ENCODE peak calls at places on chromosome 16, in eight cellular contexts. T is right lobe of liver, Y is HCT116, N is aorta, J is GM23338, Q is PC-3, U is lower lobe of right lung, P is upper lobe of right lung. X is an unnamed sample.

GRCh38 chr16:70694088-70694487 is 8.2 kb upstream of the MTSS2 start:
- ATAC-seq in T (no peak), Y (peak; percentile 77), N (no peak), J (peak; percentile 72), Q (peak; percentile 79), U (no peak), P (no peak), X (peak; percentile 28)

GRCh38 chr16:58548378-58548777 is 33.1 kb downstream of the SETD6 start:
- ATAC-seq in T (no peak), Y (no peak), N (no peak), J (no peak), Q (no peak), U (no peak), P (no peak), X (no peak)

GRCh38 chr16:49590166-49590871 is 216.7 kb downstream of the C16orf78 start:
- ATAC-seq in T (no peak), Y (no peak), N (no peak), J (no peak), Q (no peak), U (no peak), P (no peak), X (no peak)

GRCh38 chr16:8537691-8538342 is 52.5 kb downstream of the TMEM114 start:
- ATAC-seq in T (peak; percentile 89), Y (no peak), N (no peak), J (no peak), Q (no peak), U (no peak), P (no peak), X (no peak)

GRCh38 chr16:53417011-53417410 is 17.3 kb upstream of the RBL2 start:
- ATAC-seq in T (no peak), Y (no peak), N (no peak), J (peak; percentile 38), Q (no peak), U (peak; percentile 39), P (peak; percentile 83), X (no peak)

GRCh38 chr16:49282690-49283375 is 1.2 kb upstream of the CBLN1 start:
- ATAC-seq in T (peak; percentile 51), Y (no peak), N (no peak), J (peak; percentile 30), Q (no peak), U (no peak), P (no peak), X (no peak)

GRCh38 chr16:68802190-68802589 is 41.1 kb upstream of the TANGO6 start:
- ATAC-seq in T (no peak), Y (no peak), N (no peak), J (no peak), Q (peak; percentile 49), U (peak; percentile 15), P (peak; percentile 45), X (no peak)

GRCh38 chr16:27431773-27432599 is 30.0 kb downstream of the IL21R start:
- ATAC-seq in T (no peak), Y (no peak), N (no peak), J (no peak), Q (no peak), U (no peak), P (no peak), X (no peak)

GRCh38 chr16:70700101-70701020 is 14.5 kb upstream of the MTSS2 start:
- ATAC-seq in T (peak; percentile 76), Y (no peak), N (peak; percentile 72), J (no peak), Q (no peak), U (no peak), P (peak; percentile 3), X (no peak)

GRCh38 chr16:79618041-79618711 is 17.6 kb upstream of the MAF start:
- ATAC-seq in T (no peak), Y (no peak), N (no peak), J (no peak), Q (no peak), U (no peak), P (no peak), X (no peak)

GRCh38 chr16:7304932-7305331 is 27.7 kb upstream of the RBFOX1 start:
- ATAC-seq in T (no peak), Y (no peak), N (no peak), J (no peak), Q (no peak), U (no peak), P (no peak), X (no peak)

GRCh38 chr16:78992001-78992400 is 608.5 kb downstream of the MAF start:
- ATAC-seq in T (no peak), Y (no peak), N (no peak), J (no peak), Q (no peak), U (no peak), P (no peak), X (no peak)

GRCh38 chr16:22380529-22380928 is 6.1 kb upstream of the CDR2 start:
- ATAC-seq in T (no peak), Y (no peak), N (no peak), J (no peak), Q (no peak), U (no peak), P (no peak), X (no peak)

GRCh38 chr16:17318200-17318599 is 152.6 kb downstream of the XYLT1 start:
- ATAC-seq in T (peak; percentile 17), Y (no peak), N (no peak), J (peak; percentile 52), Q (no peak), U (peak; percentile 64), P (peak; percentile 76), X (no peak)

GRCh38 chr16:50389900-50390896 is 21.4 kb upstream of the BRD7 start:
- ATAC-seq in T (no peak), Y (no peak), N (no peak), J (peak; percentile 36), Q (no peak), U (peak; percentile 15), P (no peak), X (no peak)

GRCh38 chr16:55443855-55444254 is 35.1 kb upstream of the MMP2 start:
- ATAC-seq in T (no peak), Y (no peak), N (no peak), J (no peak), Q (no peak), U (no peak), P (no peak), X (no peak)

GRCh38 chr16:77739493-77739892 is 17.2 kb downstream of the NUDT7 start:
- ATAC-seq in T (no peak), Y (no peak), N (no peak), J (no peak), Q (no peak), U (no peak), P (no peak), X (no peak)

GRCh38 chr16:74094514-74094913 is 202.1 kb upstream of the PSMD7 start:
- ATAC-seq in T (no peak), Y (no peak), N (no peak), J (no peak), Q (no peak), U (peak; percentile 59), P (peak; percentile 90), X (no peak)

GRCh38 chr16:47113130-47113529 is 30.6 kb downstream of the NETO2 start:
- ATAC-seq in T (no peak), Y (no peak), N (no peak), J (no peak), Q (no peak), U (no peak), P (no peak), X (no peak)
- H3K36me3 ChIP-seq in T (no peaks in the 10 kb centered on the region), Y (no peaks in the 10 kb centered on the region), N (no peaks in the 10 kb centered on the region), J (no peaks in the 10 kb centered on the region), Q (peaks cover 6% of the 10 kb centered on the region), U (no peaks in the 10 kb centered on the region), P (no peaks in the 10 kb centered on the region), X (no peaks in the 10 kb centered on the region)

GRCh38 chr16:2472885-2473284 is 1.8 kb downstream of the NTN3 start:
- ATAC-seq in T (no peak), Y (no peak), N (no peak), J (no peak), Q (no peak), U (no peak), P (no peak), X (no peak)

GRCh38 chr16:2472488-2472864 is 1.4 kb downstream of the NTN3 start:
- ATAC-seq in T (no peak), Y (no peak), N (no peak), J (no peak), Q (no peak), U (no peak), P (no peak), X (no peak)

GRCh38 chr16:2473999-2474876 is 689 bp upstream of the TBC1D24 start:
- ATAC-seq in T (peak; percentile 42), Y (peak; percentile 57), N (peak; percentile 63), J (peak; percentile 13), Q (peak; percentile 50), U (peak; percentile 76), P (peak; percentile 73), X (peak; percentile 60)

GRCh38 chr16:2474877-2475412 is at the start of gene TBC1D24:
- ATAC-seq in T (peak; percentile 65), Y (peak; percentile 72), N (peak; percentile 91), J (peak; percentile 50), Q (peak; percentile 70), U (peak; percentile 94), P (peak; percentile 89), X (peak; percentile 92)

GRCh38 chr16:2473425-2473926 is 1.5 kb upstream of the TBC1D24 start:
- ATAC-seq in T (no peak), Y (peak; percentile 18), N (no peak), J (no peak), Q (peak; percentile 1), U (no peak), P (no peak), X (no peak)
- H3K4me3 ChIP-seq in T (peak overlapping the region; percentile 89), Y (peak overlapping the region; percentile 87), N (peak overlapping the region; percentile 32), J (peak overlapping the region; percentile 50), Q (peak overlapping the region; percentile 57), U (peak overlapping the region; percentile 84), P (peak overlapping the region; percentile 37), X (peak overlapping the region; percentile 77)

GRCh38 chr16:88835818-88836217 is 20.9 kb downstream of the GALNS start:
- ATAC-seq in T (no peak), Y (no peak), N (no peak), J (no peak), Q (no peak), U (no peak), P (no peak), X (no peak)
- H3K36me3 ChIP-seq in T (peaks cover 8% of the 10 kb centered on the region), Y (no peaks in the 10 kb centered on the region), N (peaks cover 2% of the 10 kb centered on the region), J (no peaks in the 10 kb centered on the region), Q (no peaks in the 10 kb centered on the region), U (peaks cover 38% of the 10 kb centered on the region), P (peaks cover 20% of the 10 kb centered on the region), X (no peaks in the 10 kb centered on the region)

GRCh38 chr16:30096862-30097563 is 1.0 kb upstream of the YPEL3 start:
- ATAC-seq in T (no peak), Y (no peak), N (no peak), J (no peak), Q (no peak), U (no peak), P (no peak), X (no peak)
- H3K4me3 ChIP-seq in T (peak overlapping the region; percentile 63), Y (no peak overlapping the region), N (no peak overlapping the region), J (peak overlapping the region; percentile 54), Q (no peak overlapping the region), U (peak overlapping the region; percentile 86), P (peak overlapping the region; percentile 84), X (peak overlapping the region; percentile 30)

GRCh38 chr16:66834746-66835145 is 4.0 kb upstream of the NAE1 start:
- ATAC-seq in T (no peak), Y (no peak), N (no peak), J (no peak), Q (no peak), U (no peak), P (no peak), X (no peak)

GRCh38 chr16:66830422-66831404 is at the start of gene NAE1:
- ATAC-seq in T (peak; percentile 98), Y (peak; percentile 95), N (peak; percentile 99), J (peak; percentile 96), Q (peak; percentile 96), U (peak; percentile 99), P (peak; percentile 99), X (peak; percentile 96)

GRCh38 chr16:66832661-66833305 is 2.0 kb upstream of the NAE1 start:
- ATAC-seq in T (no peak), Y (no peak), N (no peak), J (no peak), Q (no peak), U (no peak), P (no peak), X (no peak)

GRCh38 chr16:66832190-66832589 is 1.4 kb upstream of the NAE1 start:
- ATAC-seq in T (no peak), Y (no peak), N (no peak), J (no peak), Q (no peak), U (no peak), P (no peak), X (no peak)
- H3K36me3 ChIP-seq in T (no peaks in the 10 kb centered on the region), Y (peaks cover 5% of the 10 kb centered on the region), N (no peaks in the 10 kb centered on the region), J (no peaks in the 10 kb centered on the region), Q (no peaks in the 10 kb centered on the region), U (peaks cover 6% of the 10 kb centered on the region), P (peaks cover 8% of the 10 kb centered on the region), X (peaks cover 13% of the 10 kb centered on the region)